ENCODE peak calls at places on chromosomes 16 and 17, in seven cellular contexts. Y is AG08395, H is ELR, I is H7, D is T follicular helper cell, Z is stomach, L is uterus. T is an unnamed sample.

GRCh38 chr17:82548681-82549303 is 29.3 kb downstream of the FOXK2 start:
- DNase-seq in Y (no peak), H (no peak), I (peak), D (no peak), Z (no peak), L (peak), T (no peak)

GRCh38 chr17:15285466-15285865 is 20.3 kb upstream of the PMP22 start:
- DNase-seq in Y (no peak), H (no peak), I (no peak), D (no peak), Z (no peak), L (no peak), T (no peak)

GRCh38 chr16:9123871-9124270 is 32.4 kb downstream of the HAPSTR1 start:
- DNase-seq in Y (no peak), H (no peak), I (no peak), D (no peak), Z (peak), L (no peak), T (peak)

GRCh38 chr17:66126231-66126630 is 65.7 kb downstream of the CEP112 start:
- DNase-seq in Y (no peak), H (peak), I (no peak), D (no peak), Z (no peak), L (no peak), T (no peak)

GRCh38 chr16:11781773-11782172 is 15.3 kb downstream of the ZC3H7A start:
- DNase-seq in Y (peak), H (no peak), I (no peak), D (no peak), Z (no peak), L (no peak), T (no peak)

GRCh38 chr16:79429276-79430128 is 171.0 kb downstream of the MAF start:
- DNase-seq in Y (no peak), H (no peak), I (no peak), D (no peak), Z (no peak), L (peak), T (no peak)

GRCh38 chr17:20032636-20033035 is 23.5 kb downstream of the SPECC1 start:
- DNase-seq in Y (no peak), H (no peak), I (no peak), D (no peak), Z (no peak), L (no peak), T (no peak)

GRCh38 chr16:2436110-2436509 is 6.9 kb downstream of the CCNF start:
- DNase-seq in Y (no peak), H (no peak), I (no peak), D (no peak), Z (no peak), L (no peak), T (no peak)

GRCh38 chr16:85253127-85253941 is 141.1 kb upstream of the CIBAR2 start:
- DNase-seq in Y (peak), H (peak), I (peak), D (peak), Z (peak), L (no peak), T (peak)

GRCh38 chr17:64599187-64599676 is 62.9 kb downstream of the SMURF2 start:
- DNase-seq in Y (no peak), H (peak), I (no peak), D (peak), Z (peak), L (no peak), T (no peak)

GRCh38 chr17:40553694-40554534 is 11.4 kb downstream of the CCR7 start:
- DNase-seq in Y (peak), H (no peak), I (peak), D (no peak), Z (peak), L (peak), T (peak)

GRCh38 chr17:67125417-67125816 is 81.1 kb downstream of the CACNG1 start:
- DNase-seq in Y (peak), H (peak), I (no peak), D (no peak), Z (no peak), L (no peak), T (no peak)

GRCh38 chr17:34542700-34543336 is 36.6 kb upstream of the TMEM132E start:
- DNase-seq in Y (peak), H (peak), I (peak), D (peak), Z (peak), L (peak), T (peak)

T was measured in Peyer's patch.